ENCODE peak calls at places on chromosome 2, in five cellular contexts. One of them, this sample, is unnamed.

GRCh38 chr2:65754219-65754618 is 321.8 kb upstream of the SPRED2 start:
- DNase-seq in neuronal stem cell: no peak
- DNase-seq in IMR-90: no peak
- DNase-seq in mesenchymal stem cell: no peak
- DNase-seq in H1: no peak
- DNase-seq in this sample: no peak

GRCh38 chr2:179574061-179574519 is 287.3 kb downstream of the ZNF385B start:
- DNase-seq in neuronal stem cell: no peak
- DNase-seq in IMR-90: no peak
- DNase-seq in mesenchymal stem cell: no peak
- DNase-seq in H1: no peak
- DNase-seq in this sample: no peak

GRCh38 chr2:100272848-100273329 is 49.4 kb downstream of the LONRF2 start:
- DNase-seq in neuronal stem cell: no peak
- DNase-seq in IMR-90: peak; percentile 29
- DNase-seq in mesenchymal stem cell: no peak
- DNase-seq in H1: no peak
- DNase-seq in this sample: no peak

GRCh38 chr2:45173513-45173912 is 164.3 kb upstream of the SIX2 start:
- DNase-seq in neuronal stem cell: no peak
- DNase-seq in IMR-90: peak; percentile 93
- DNase-seq in mesenchymal stem cell: peak; percentile 48
- DNase-seq in H1: peak; percentile 10
- DNase-seq in this sample: no peak

GRCh38 chr2:201191132-201191875 is 8.4 kb downstream of the CASP10 start:
- DNase-seq in neuronal stem cell: no peak
- DNase-seq in IMR-90: no peak
- DNase-seq in mesenchymal stem cell: no peak
- DNase-seq in H1: no peak
- DNase-seq in this sample: no peak

GRCh38 chr2:177029501-177029900 is 183.1 kb upstream of the HNRNPA3 start:
- DNase-seq in neuronal stem cell: no peak
- DNase-seq in IMR-90: no peak
- DNase-seq in mesenchymal stem cell: no peak
- DNase-seq in H1: no peak
- DNase-seq in this sample: peak; percentile 46

GRCh38 chr2:172329404-172330059 is 97.9 kb upstream of the ITGA6 start:
- DNase-seq in neuronal stem cell: no peak
- DNase-seq in IMR-90: no peak
- DNase-seq in mesenchymal stem cell: no peak
- DNase-seq in H1: no peak
- DNase-seq in this sample: no peak

GRCh38 chr2:183614797-183615429 is 490.7 kb downstream of the NUP35 start:
- DNase-seq in neuronal stem cell: no peak
- DNase-seq in IMR-90: no peak
- DNase-seq in mesenchymal stem cell: no peak
- DNase-seq in H1: no peak
- DNase-seq in this sample: no peak

GRCh38 chr2:71927757-71928715 is 219.6 kb downstream of the CYP26B1 start:
- DNase-seq in neuronal stem cell: no peak
- DNase-seq in IMR-90: no peak
- DNase-seq in mesenchymal stem cell: no peak
- DNase-seq in H1: peak; percentile 26
- DNase-seq in this sample: peak; percentile 7

GRCh38 chr2:197445746-197446145 is 7.6 kb upstream of the COQ10B start:
- DNase-seq in neuronal stem cell: no peak
- DNase-seq in IMR-90: no peak
- DNase-seq in mesenchymal stem cell: peak; percentile 63
- DNase-seq in H1: no peak
- DNase-seq in this sample: no peak

GRCh38 chr2:57720728-57721627 is 325.6 kb upstream of the VRK2 start:
- DNase-seq in neuronal stem cell: peak; percentile 69
- DNase-seq in IMR-90: peak; percentile 52
- DNase-seq in mesenchymal stem cell: peak; percentile 69
- DNase-seq in H1: peak; percentile 66
- DNase-seq in this sample: peak; percentile 71

GRCh38 chr2:57313678-57314077 is 732.9 kb upstream of the VRK2 start:
- DNase-seq in neuronal stem cell: no peak
- DNase-seq in IMR-90: no peak
- DNase-seq in mesenchymal stem cell: no peak
- DNase-seq in H1: no peak
- DNase-seq in this sample: no peak

GRCh38 chr2:186130678-186131511 is 355.2 kb upstream of the ZC3H15 start:
- DNase-seq in neuronal stem cell: peak; percentile 46
- DNase-seq in IMR-90: no peak
- DNase-seq in mesenchymal stem cell: no peak
- DNase-seq in H1: no peak
- DNase-seq in this sample: no peak

GRCh38 chr2:223846524-223846923 is 9.1 kb upstream of the AP1S3 start:
- DNase-seq in neuronal stem cell: no peak
- DNase-seq in IMR-90: peak; percentile 93
- DNase-seq in mesenchymal stem cell: peak; percentile 85
- DNase-seq in H1: no peak
- DNase-seq in this sample: no peak

GRCh38 chr2:45494275-45494977 is 116.6 kb downstream of the SRBD1 start:
- DNase-seq in neuronal stem cell: peak; percentile 54
- DNase-seq in IMR-90: peak; percentile 79
- DNase-seq in mesenchymal stem cell: peak; percentile 63
- DNase-seq in H1: no peak
- DNase-seq in this sample: no peak

GRCh38 chr2:20349457-20350034 is 1.1 kb downstream of the PUM2 start:
- DNase-seq in neuronal stem cell: no peak
- DNase-seq in IMR-90: peak; percentile 27
- DNase-seq in mesenchymal stem cell: no peak
- DNase-seq in H1: no peak
- DNase-seq in this sample: no peak

GRCh38 chr2:196174424-196174823 is 3.0 kb upstream of the STK17B start:
- DNase-seq in neuronal stem cell: no peak
- DNase-seq in IMR-90: no peak
- DNase-seq in mesenchymal stem cell: no peak
- DNase-seq in H1: peak; percentile 50
- DNase-seq in this sample: peak; percentile 29

GRCh38 chr2:85356186-85356585 is 1.6 kb downstream of the ELMOD3 start:
- DNase-seq in neuronal stem cell: no peak
- DNase-seq in IMR-90: no peak
- DNase-seq in mesenchymal stem cell: no peak
- DNase-seq in H1: no peak
- DNase-seq in this sample: no peak

GRCh38 chr2:85355073-85355410 is 473 bp downstream of the ELMOD3 start:
- DNase-seq in neuronal stem cell: no peak
- DNase-seq in IMR-90: no peak
- DNase-seq in mesenchymal stem cell: no peak
- DNase-seq in H1: no peak
- DNase-seq in this sample: no peak

GRCh38 chr2:85353876-85354285 is 447 bp downstream of the RETSAT start:
- DNase-seq in neuronal stem cell: peak; percentile 3
- DNase-seq in IMR-90: peak; percentile 6
- DNase-seq in mesenchymal stem cell: peak; percentile 25
- DNase-seq in H1: no peak
- DNase-seq in this sample: no peak

GRCh38 chr2:85355521-85355920 is 952 bp downstream of the ELMOD3 start:
- DNase-seq in neuronal stem cell: no peak
- DNase-seq in IMR-90: no peak
- DNase-seq in mesenchymal stem cell: no peak
- DNase-seq in H1: no peak
- DNase-seq in this sample: no peak

GRCh38 chr2:85354286-85355072 is at the start of the genes ELMOD3 and RETSAT:
- DNase-seq in neuronal stem cell: peak; percentile 99
- DNase-seq in IMR-90: peak; percentile 100
- DNase-seq in mesenchymal stem cell: peak; percentile 100
- DNase-seq in H1: peak; percentile 92
- DNase-seq in this sample: peak; percentile 98
- H4K91ac ChIP-seq in neuronal stem cell: no peak within 1 kb of the TSS
- H4K91ac ChIP-seq in IMR-90: peak within 1 kb of the TSS; percentile 84
- H4K91ac ChIP-seq in mesenchymal stem cell: peak within 1 kb of the TSS; percentile 19
- H4K91ac ChIP-seq in H1: peak within 1 kb of the TSS; percentile 57
- H4K91ac ChIP-seq in this sample: no peak within 1 kb of the TSS

GRCh38 chr2:160666019-160666676 is 172.5 kb upstream of the RBMS1 start:
- DNase-seq in neuronal stem cell: no peak
- DNase-seq in IMR-90: peak; percentile 99
- DNase-seq in mesenchymal stem cell: peak; percentile 99
- DNase-seq in H1: no peak
- DNase-seq in this sample: no peak
- H2BK120ac ChIP-seq in neuronal stem cell: no peak overlapping the region
- H2BK120ac ChIP-seq in IMR-90: peak overlapping the region; percentile 82
- H2BK120ac ChIP-seq in mesenchymal stem cell: peak overlapping the region; percentile 68
- H2BK120ac ChIP-seq in H1: no peak overlapping the region
- H2BK120ac ChIP-seq in this sample: no peak overlapping the region

GRCh38 chr2:240736281-240737250 is 44.9 kb downstream of the AQP12A start:
- DNase-seq in neuronal stem cell: no peak
- DNase-seq in IMR-90: no peak
- DNase-seq in mesenchymal stem cell: no peak
- DNase-seq in H1: no peak
- DNase-seq in this sample: no peak
- H4K91ac ChIP-seq in neuronal stem cell: no peak overlapping the region
- H4K91ac ChIP-seq in IMR-90: no peak overlapping the region
- H4K91ac ChIP-seq in mesenchymal stem cell: no peak overlapping the region
- H4K91ac ChIP-seq in H1: no peak overlapping the region
- H4K91ac ChIP-seq in this sample: no peak overlapping the region

DNA sequence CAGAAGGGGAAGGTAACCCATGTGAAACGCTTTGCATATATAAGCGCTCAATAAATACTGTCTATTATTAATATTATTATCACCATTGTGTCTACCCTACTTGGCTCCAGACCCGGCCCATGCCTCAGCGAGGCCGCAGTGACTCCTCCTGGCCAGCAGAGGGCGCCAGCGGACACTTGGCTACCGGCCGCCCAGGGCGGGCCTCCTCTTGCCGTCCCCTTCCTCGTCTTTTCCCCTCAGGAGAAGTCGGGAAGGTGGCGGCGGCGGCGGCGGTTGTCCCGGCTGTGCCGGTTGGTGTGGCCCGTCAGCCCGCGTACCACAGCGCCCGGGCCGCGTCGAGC is at the start of gene AGFG1:
- DNase-seq in neuronal stem cell: peak; percentile 77
- DNase-seq in IMR-90: peak; percentile 67
- DNase-seq in mesenchymal stem cell: peak; percentile 81
- DNase-seq in H1: peak; percentile 96
- DNase-seq in this sample: peak; percentile 86
- H2BK120ac ChIP-seq in neuronal stem cell: no peak within 1 kb of the TSS
- H2BK120ac ChIP-seq in IMR-90: no peak within 1 kb of the TSS
- H2BK120ac ChIP-seq in mesenchymal stem cell: peak within 1 kb of the TSS; percentile 49
- H2BK120ac ChIP-seq in H1: no peak within 1 kb of the TSS
- H2BK120ac ChIP-seq in this sample: no peak within 1 kb of the TSS